ENCODE peak calls at places on chromosome 5, in nine cellular contexts. Z is neural progenitor cell; J is tibial artery; D is IMR-90; A is CD8-positive, alpha-beta memory T cell; G is uterus; H is A549; S is neuronal stem cell; O is upper lobe of right lung. F is an unnamed sample.

GRCh38 chr5:78549043-78549442 is 99.5 kb downstream of the LHFPL2 start:
- DNase-seq in Z (no peak), J (no peak), D (no peak), A (no peak), G (no peak), H (no peak), S (no peak), O (no peak), F (no peak)

GRCh38 chr5:149284501-149284900 is 12.8 kb downstream of the AFAP1L1 start:
- DNase-seq in Z (no peak), J (peak), D (peak), A (no peak), G (peak), H (no peak), S (no peak), O (no peak), F (peak)

GRCh38 chr5:112983307-112983811 is 6.8 kb downstream of the DCP2 start:
- DNase-seq in Z (no peak), J (no peak), D (peak), A (no peak), G (no peak), H (no peak), S (no peak), O (no peak), F (no peak)

GRCh38 chr5:171957591-171958251 is 48.7 kb downstream of the FBXW11 start:
- DNase-seq in Z (no peak), J (no peak), D (no peak), A (peak), G (peak), H (no peak), S (no peak), O (no peak), F (no peak)

GRCh38 chr5:138159666-138160065 is 18.8 kb downstream of the BRD8 start:
- DNase-seq in Z (no peak), J (no peak), D (no peak), A (no peak), G (no peak), H (no peak), S (no peak), O (no peak), F (no peak)

GRCh38 chr5:72767289-72768010 is 49.0 kb upstream of the TNPO1 start:
- DNase-seq in Z (peak), J (no peak), D (no peak), A (no peak), G (no peak), H (peak), S (no peak), O (no peak), F (no peak)

GRCh38 chr5:142644640-142645361 is 41.1 kb downstream of the FGF1 start:
- DNase-seq in Z (no peak), J (peak), D (peak), A (no peak), G (peak), H (peak), S (no peak), O (no peak), F (no peak)

GRCh38 chr5:129506092-129506491 is 46.0 kb downstream of the ADAMTS19 start:
- DNase-seq in Z (no peak), J (no peak), D (peak), A (no peak), G (no peak), H (no peak), S (no peak), O (no peak), F (no peak)

GRCh38 chr5:117414926-117415325 is 840.3 kb upstream of the SEMA6A start:
- DNase-seq in Z (no peak), J (no peak), D (no peak), A (no peak), G (no peak), H (no peak), S (no peak), O (no peak), F (no peak)

GRCh38 chr5:179139936-179140235 is 79.7 kb downstream of the ZNF354C start:
- DNase-seq in Z (no peak), J (no peak), D (no peak), A (no peak), G (no peak), H (no peak), S (no peak), O (no peak), F (no peak)

GRCh38 chr5:147805030-147805454 is 22.5 kb upstream of the JAKMIP2 start:
- DNase-seq in Z (no peak), J (no peak), D (no peak), A (peak), G (no peak), H (no peak), S (no peak), O (peak), F (no peak)

GRCh38 chr5:3452622-3453021 is 143.0 kb upstream of the IRX1 start:
- DNase-seq in Z (no peak), J (no peak), D (no peak), A (no peak), G (no peak), H (no peak), S (no peak), O (no peak), F (no peak)

GRCh38 chr5:133371371-133372155 is 240.8 kb downstream of the FSTL4 start:
- DNase-seq in Z (no peak), J (peak), D (no peak), A (no peak), G (no peak), H (peak), S (no peak), O (no peak), F (no peak)

GRCh38 chr5:108917596-108917995 is 169.9 kb downstream of the FER start:
- DNase-seq in Z (no peak), J (no peak), D (peak), A (no peak), G (no peak), H (no peak), S (no peak), O (no peak), F (no peak)

GRCh38 chr5:172864747-172865146 is 30.7 kb downstream of the ERGIC1 start:
- DNase-seq in Z (no peak), J (no peak), D (peak), A (no peak), G (peak), H (no peak), S (no peak), O (no peak), F (peak)

GRCh38 chr5:7805379-7805778 is 45.6 kb downstream of the CFAP90 start:
- DNase-seq in Z (peak), J (no peak), D (peak), A (no peak), G (no peak), H (no peak), S (no peak), O (no peak), F (no peak)

GRCh38 chr5:96226941-96227552 is 206.0 kb downstream of the PCSK1 start:
- DNase-seq in Z (peak), J (no peak), D (peak), A (no peak), G (no peak), H (peak), S (no peak), O (no peak), F (no peak)

GRCh38 chr5:73204302-73204701 is 31.3 kb downstream of the TMEM174 start:
- DNase-seq in Z (no peak), J (no peak), D (no peak), A (no peak), G (no peak), H (no peak), S (no peak), O (no peak), F (no peak)

GRCh38 chr5:132871885-132872284 is 1.6 kb upstream of the LEAP2 start:
- DNase-seq in Z (no peak), J (no peak), D (no peak), A (no peak), G (no peak), H (no peak), S (no peak), O (no peak), F (no peak)

GRCh38 chr5:151298063-151298462 is 5.5 kb downstream of the SLC36A3 start:
- DNase-seq in Z (peak), J (no peak), D (peak), A (no peak), G (no peak), H (peak), S (no peak), O (no peak), F (peak)

GRCh38 chr5:73826761-73827450 is 200.9 kb downstream of the ARHGEF28 start:
- DNase-seq in Z (no peak), J (no peak), D (peak), A (no peak), G (peak), H (peak), S (no peak), O (no peak), F (no peak)

GRCh38 chr5:131661931-131662330 is 26.9 kb upstream of the RAPGEF6 start:
- DNase-seq in Z (no peak), J (no peak), D (no peak), A (no peak), G (no peak), H (no peak), S (no peak), O (no peak), F (no peak)

GRCh38 chr5:103428411-103428871 is 134.1 kb downstream of the NUDT12 start:
- DNase-seq in Z (no peak), J (no peak), D (peak), A (no peak), G (no peak), H (no peak), S (no peak), O (no peak), F (no peak)

GRCh38 chr5:137743031-137743640 is 7.2 kb upstream of the KLHL3 start:
- DNase-seq in Z (peak), J (no peak), D (peak), A (peak), G (peak), H (peak), S (peak), O (no peak), F (no peak)

GRCh38 chr5:35438288-35438687 is 179.4 kb upstream of the SPEF2 start:
- DNase-seq in Z (no peak), J (no peak), D (no peak), A (no peak), G (no peak), H (no peak), S (no peak), O (no peak), F (no peak)

GRCh38 chr5:59039296-59040006 is 456.6 kb downstream of the RAB3C start:
- DNase-seq in Z (peak), J (peak), D (peak), A (peak), G (peak), H (peak), S (peak), O (peak), F (peak)

GRCh38 chr5:96037128-96037527 is 75.5 kb upstream of the ELL2 start:
- DNase-seq in Z (no peak), J (no peak), D (peak), A (no peak), G (no peak), H (peak), S (no peak), O (no peak), F (no peak)

GRCh38 chr5:1882337-1883119 is at the start of gene IRX4:
- DNase-seq in Z (peak), J (no peak), D (peak), A (no peak), G (no peak), H (peak), S (no peak), O (no peak), F (no peak)

GRCh38 chr5:67983251-67983941 is 232.2 kb upstream of the PIK3R1 start:
- DNase-seq in Z (no peak), J (no peak), D (peak), A (no peak), G (no peak), H (no peak), S (no peak), O (no peak), F (no peak)

GRCh38 chr5:134582941-134583340 is 49.7 kb downstream of the SAR1B start:
- DNase-seq in Z (no peak), J (no peak), D (no peak), A (no peak), G (no peak), H (no peak), S (no peak), O (peak), F (peak)

GRCh38 chr5:64417390-64417789 is 88.4 kb upstream of the RGS7BP start:
- DNase-seq in Z (peak), J (no peak), D (no peak), A (no peak), G (no peak), H (peak), S (no peak), O (no peak), F (no peak)

GRCh38 chr5:67969631-67970030 is 245.9 kb upstream of the PIK3R1 start:
- DNase-seq in Z (no peak), J (no peak), D (no peak), A (no peak), G (no peak), H (no peak), S (no peak), O (no peak), F (no peak)

GRCh38 chr5:32170303-32171170 is 3.6 kb downstream of the GOLPH3 start:
- DNase-seq in Z (no peak), J (no peak), D (peak), A (no peak), G (no peak), H (peak), S (no peak), O (no peak), F (no peak)

GRCh38 chr5:174503086-174503460 is 221.3 kb upstream of the MSX2 start:
- DNase-seq in Z (no peak), J (no peak), D (no peak), A (no peak), G (no peak), H (no peak), S (no peak), O (no peak), F (no peak)
- H3K27ac ChIP-seq in Z (no peak), J (no peak), D (no peak), A (no peak), G (no peak), H (no peak), S (no peak), O (no peak), F (no peak)

GRCh38 chr5:139762624-139763170 is 32.9 kb upstream of the PSD2 start:
- DNase-seq in Z (no peak), J (no peak), D (no peak), A (no peak), G (no peak), H (no peak), S (no peak), O (no peak), F (no peak)

GRCh38 chr5:139764250-139764791 is 31.3 kb upstream of the PSD2 start:
- DNase-seq in Z (peak), J (no peak), D (no peak), A (peak), G (no peak), H (no peak), S (no peak), O (no peak), F (no peak)

GRCh38 chr5:139763584-139764249 is 31.9 kb upstream of the PSD2 start:
- DNase-seq in Z (no peak), J (no peak), D (no peak), A (no peak), G (no peak), H (no peak), S (no peak), O (no peak), F (no peak)

GRCh38 chr5:139765409-139766217 is 30.0 kb upstream of the PSD2 start:
- DNase-seq in Z (peak), J (peak), D (peak), A (peak), G (peak), H (peak), S (peak), O (peak), F (peak)

GRCh38 chr5:139765040-139765408 is 30.6 kb upstream of the PSD2 start:
- DNase-seq in Z (no peak), J (no peak), D (no peak), A (no peak), G (no peak), H (no peak), S (no peak), O (no peak), F (no peak)
- H3K4me3 ChIP-seq in Z (no peak), J (no peak), D (no peak), A (no peak), G (no peak), H (no peak), S (no peak), O (no peak), F (no peak)

DNA sequence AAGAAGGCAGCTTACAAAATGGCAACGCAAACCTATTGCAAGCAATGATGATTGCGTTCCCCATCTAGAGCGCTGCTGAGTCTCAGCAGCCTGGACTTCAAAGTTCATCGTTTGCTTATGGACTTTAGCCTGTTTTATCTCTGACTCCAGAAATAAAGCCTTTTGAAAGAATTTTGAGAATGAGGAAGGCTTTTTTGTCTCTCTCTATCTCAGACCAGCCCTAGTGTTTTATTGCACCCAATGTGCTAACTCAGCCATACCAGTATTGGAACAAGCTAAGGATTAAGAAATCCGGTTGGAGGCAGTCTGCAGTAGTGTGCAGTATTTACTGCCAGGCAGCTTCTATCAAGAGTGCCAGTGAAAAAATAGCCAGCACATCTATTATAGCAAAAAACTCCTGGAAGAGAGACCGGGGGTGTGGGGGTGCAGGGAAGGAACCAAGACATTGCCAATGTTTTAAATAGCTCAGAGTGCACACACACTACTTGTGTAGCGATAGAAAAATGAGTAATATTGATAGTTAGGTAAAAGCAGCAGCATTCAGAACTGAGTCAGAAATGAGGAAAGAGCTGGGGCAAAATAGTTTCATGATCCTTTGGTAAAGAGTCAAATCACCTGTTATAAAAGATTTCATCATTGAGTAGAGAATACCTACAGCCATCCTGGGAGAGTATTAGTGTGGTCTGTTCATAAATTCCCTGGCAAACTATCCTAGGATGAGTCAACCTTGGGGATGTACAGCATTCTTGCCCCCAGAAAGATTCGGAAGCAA is 219.0 kb downstream of the ZNF608 start:
- DNase-seq in Z (peak), J (no peak), D (peak), A (no peak), G (no peak), H (no peak), S (no peak), O (no peak), F (no peak)
- H3K27ac ChIP-seq in Z (no peak), J (no peak), D (no peak), A (no peak), G (no peak), H (no peak), S (no peak), O (no peak), F (peak)

GRCh38 chr5:125592856-125593255 is 830.4 kb upstream of the GRAMD2B start:
- DNase-seq in Z (no peak), J (no peak), D (no peak), A (no peak), G (no peak), H (no peak), S (no peak), O (no peak), F (no peak)

GRCh38 chr5:125595095-125595494 is 828.1 kb upstream of the GRAMD2B start:
- DNase-seq in Z (no peak), J (no peak), D (peak), A (no peak), G (peak), H (no peak), S (no peak), O (peak), F (no peak)

GRCh38 chr5:125597338-125597737 is 825.9 kb upstream of the GRAMD2B start:
- DNase-seq in Z (no peak), J (no peak), D (peak), A (no peak), G (no peak), H (no peak), S (no peak), O (no peak), F (no peak)

DNA sequence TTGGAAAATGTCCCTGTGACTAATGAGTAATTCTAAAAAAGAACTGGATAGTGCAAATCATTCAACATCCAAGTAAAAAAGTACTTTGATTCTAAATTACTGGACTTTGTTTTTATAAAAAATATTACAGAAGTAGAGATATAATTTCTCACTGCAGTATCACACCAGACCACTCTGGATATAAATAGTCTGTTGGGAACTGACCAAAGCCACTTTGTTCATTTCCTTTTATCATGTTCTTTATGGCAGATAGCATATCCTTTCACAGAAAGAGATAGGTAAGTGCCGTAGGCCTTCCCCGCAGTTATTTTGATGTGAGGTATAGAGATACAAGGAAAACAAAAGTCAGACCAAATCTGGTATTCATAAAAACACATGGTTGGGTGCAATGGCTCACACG is 827.4 kb upstream of the GRAMD2B start:
- DNase-seq in Z (no peak), J (no peak), D (no peak), A (no peak), G (no peak), H (no peak), S (no peak), O (no peak), F (no peak)
- H3K4me3 ChIP-seq in Z (no peak), J (no peak), D (no peak), A (no peak), G (no peak), H (no peak), S (no peak), O (no peak), F (no peak)